ENCODE peak calls at places on chromosomes 7 and 10, in four cellular contexts. One of them, this sample, is unnamed.

GRCh38 chr10:127378628-127379027 is 170.5 kb upstream of the NPS start:
- DNase-seq in fibroblast of lung: no peak
- DNase-seq in spleen: no peak
- DNase-seq in upper lobe of right lung: no peak
- DNase-seq in this sample: no peak

GRCh38 chr7:82810558-82811259 is 352.0 kb downstream of the PCLO start:
- DNase-seq in spleen: no peak
- DNase-seq in upper lobe of right lung: no peak
- DNase-seq in fibroblast of lung: peak; percentile 83
- DNase-seq in this sample: no peak

GRCh38 chr10:132443998-132444876 is 47.2 kb downstream of the PWWP2B start:
- DNase-seq in upper lobe of right lung: no peak
- DNase-seq in spleen: peak; percentile 77
- DNase-seq in fibroblast of lung: no peak
- DNase-seq in this sample: no peak

GRCh38 chr10:96512524-96512991 is 1.2 kb downstream of the TLL2 start:
- DNase-seq in fibroblast of lung: peak; percentile 39
- DNase-seq in spleen: no peak
- DNase-seq in upper lobe of right lung: no peak
- DNase-seq in this sample: no peak

GRCh38 chr7:106346167-106346677 is 61.4 kb upstream of the NAMPT start:
- DNase-seq in upper lobe of right lung: no peak
- DNase-seq in spleen: no peak
- DNase-seq in fibroblast of lung: peak; percentile 7
- DNase-seq in this sample: no peak

GRCh38 chr7:20519641-20520040 is 95.8 kb upstream of the ABCB5 start:
- DNase-seq in fibroblast of lung: no peak
- DNase-seq in spleen: no peak
- DNase-seq in upper lobe of right lung: no peak
- DNase-seq in this sample: no peak

GRCh38 chr7:70569335-70569819 is 562.6 kb upstream of the GALNT17 start:
- DNase-seq in upper lobe of right lung: no peak
- DNase-seq in spleen: no peak
- DNase-seq in fibroblast of lung: peak; percentile 84
- DNase-seq in this sample: no peak

GRCh38 chr10:128952856-128953255 is 514.2 kb upstream of the MGMT start:
- DNase-seq in spleen: no peak
- DNase-seq in upper lobe of right lung: no peak
- DNase-seq in fibroblast of lung: no peak
- DNase-seq in this sample: no peak

GRCh38 chr7:158394936-158395335 is 192.7 kb downstream of the PTPRN2 start:
- DNase-seq in upper lobe of right lung: peak; percentile 76
- DNase-seq in fibroblast of lung: no peak
- DNase-seq in spleen: peak; percentile 81
- DNase-seq in this sample: no peak

GRCh38 chr10:124867304-124867703 is 65.7 kb downstream of the ABRAXAS2 start:
- DNase-seq in fibroblast of lung: no peak
- DNase-seq in upper lobe of right lung: peak; percentile 3
- DNase-seq in spleen: peak; percentile 6
- DNase-seq in this sample: no peak

GRCh38 chr7:143884978-143885559 is 16.9 kb downstream of the TCAF1 start:
- DNase-seq in fibroblast of lung: peak; percentile 82
- DNase-seq in spleen: peak; percentile 75
- DNase-seq in upper lobe of right lung: no peak
- DNase-seq in this sample: no peak

GRCh38 chr10:500876-501275 is 188.6 kb downstream of the DIP2C start:
- DNase-seq in upper lobe of right lung: no peak
- DNase-seq in fibroblast of lung: peak; percentile 68
- DNase-seq in spleen: peak; percentile 19
- DNase-seq in this sample: no peak

GRCh38 chr7:101386558-101387199 is 24.0 kb downstream of the COL26A1 start:
- DNase-seq in spleen: peak; percentile 76
- DNase-seq in upper lobe of right lung: no peak
- DNase-seq in fibroblast of lung: peak; percentile 21
- DNase-seq in this sample: no peak

GRCh38 chr10:80187465-80188409 is 17.6 kb downstream of the ANXA11 start:
- DNase-seq in spleen: peak; percentile 95
- DNase-seq in upper lobe of right lung: no peak
- DNase-seq in fibroblast of lung: no peak
- DNase-seq in this sample: no peak
- H3K4me1 ChIP-seq in spleen: peaks cover 29% of the 10 kb centered on the region
- H3K4me1 ChIP-seq in upper lobe of right lung: peaks cover 76% of the 10 kb centered on the region
- H3K4me1 ChIP-seq in fibroblast of lung: peaks cover 8% of the 10 kb centered on the region
- H3K4me1 ChIP-seq in this sample: peaks cover 70% of the 10 kb centered on the region

GRCh38 chr10:92291921-92292860 is 1.2 kb downstream of the MARCHF5 start:
- DNase-seq in fibroblast of lung: peak; percentile 51
- DNase-seq in upper lobe of right lung: peak; percentile 69
- DNase-seq in spleen: peak; percentile 83
- DNase-seq in this sample: no peak
- TF ChIP-seq CTCF in fibroblast of lung: peak; percentile 51
- TF ChIP-seq CTCF in upper lobe of right lung: peak; percentile 41
- TF ChIP-seq CTCF in spleen: peak; percentile 55
- TF ChIP-seq CTCF in this sample: peak; percentile 34

GRCh38 chr7:47349401-47349800 is 232.5 kb downstream of the TNS3 start:
- DNase-seq in fibroblast of lung: no peak
- DNase-seq in upper lobe of right lung: no peak
- DNase-seq in spleen: peak; percentile 42
- DNase-seq in this sample: no peak
- H3K4me3 ChIP-seq in fibroblast of lung: no peak overlapping the region
- H3K4me3 ChIP-seq in upper lobe of right lung: no peak overlapping the region
- H3K4me3 ChIP-seq in spleen: no peak overlapping the region
- H3K4me3 ChIP-seq in this sample: no peak overlapping the region

GRCh38 chr10:101138788-101139420 is 7.8 kb downstream of the TLX1 start:
- DNase-seq in fibroblast of lung: no peak
- DNase-seq in upper lobe of right lung: no peak
- DNase-seq in spleen: no peak
- DNase-seq in this sample: no peak
- H3K4me1 ChIP-seq in fibroblast of lung: peaks cover 3% of the 10 kb centered on the region
- H3K4me1 ChIP-seq in upper lobe of right lung: peaks cover 20% of the 10 kb centered on the region
- H3K4me1 ChIP-seq in spleen: peaks cover 21% of the 10 kb centered on the region
- H3K4me1 ChIP-seq in this sample: peaks cover 24% of the 10 kb centered on the region

DNA sequence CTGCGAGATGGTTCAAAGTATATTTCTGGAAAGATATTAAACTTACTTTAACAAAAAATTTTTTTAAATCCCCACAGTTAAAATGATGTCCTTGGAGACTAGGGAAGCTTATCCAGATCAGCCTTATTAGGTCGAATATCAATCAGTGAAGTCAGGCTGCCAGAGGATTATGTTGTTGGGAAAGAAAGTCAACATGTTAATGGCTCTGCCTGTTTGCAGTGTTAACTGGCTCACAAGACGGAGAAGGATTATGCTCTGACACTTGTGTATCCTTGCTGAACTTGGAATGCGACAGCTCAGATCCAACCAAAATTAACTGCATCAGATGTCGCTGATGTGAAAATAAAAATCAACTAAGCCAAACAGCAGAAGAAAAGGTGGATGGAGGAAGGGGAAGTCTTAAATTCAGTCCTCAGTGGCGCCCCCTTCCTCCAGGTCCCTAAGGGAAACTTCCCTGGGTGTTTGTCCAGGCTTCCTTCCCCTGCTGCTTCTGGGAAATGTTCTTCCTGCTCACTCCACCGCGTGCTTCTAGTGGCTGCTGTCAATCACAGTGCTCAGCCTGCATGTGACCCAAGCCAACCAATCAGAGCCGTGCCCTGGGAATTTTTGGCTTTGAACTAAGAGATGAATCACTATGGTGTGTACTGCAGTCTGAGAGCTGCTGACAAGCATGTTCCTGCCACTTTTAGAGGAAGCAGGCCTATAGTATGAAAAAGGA is 690.4 kb upstream of the NRP1 start:
- DNase-seq in spleen: no peak
- DNase-seq in upper lobe of right lung: no peak
- DNase-seq in fibroblast of lung: peak; percentile 31
- DNase-seq in this sample: no peak
- TF ChIP-seq CTCF in spleen: no peak
- TF ChIP-seq CTCF in upper lobe of right lung: no peak
- TF ChIP-seq CTCF in fibroblast of lung: no peak
- TF ChIP-seq CTCF in this sample: no peak

DNA sequence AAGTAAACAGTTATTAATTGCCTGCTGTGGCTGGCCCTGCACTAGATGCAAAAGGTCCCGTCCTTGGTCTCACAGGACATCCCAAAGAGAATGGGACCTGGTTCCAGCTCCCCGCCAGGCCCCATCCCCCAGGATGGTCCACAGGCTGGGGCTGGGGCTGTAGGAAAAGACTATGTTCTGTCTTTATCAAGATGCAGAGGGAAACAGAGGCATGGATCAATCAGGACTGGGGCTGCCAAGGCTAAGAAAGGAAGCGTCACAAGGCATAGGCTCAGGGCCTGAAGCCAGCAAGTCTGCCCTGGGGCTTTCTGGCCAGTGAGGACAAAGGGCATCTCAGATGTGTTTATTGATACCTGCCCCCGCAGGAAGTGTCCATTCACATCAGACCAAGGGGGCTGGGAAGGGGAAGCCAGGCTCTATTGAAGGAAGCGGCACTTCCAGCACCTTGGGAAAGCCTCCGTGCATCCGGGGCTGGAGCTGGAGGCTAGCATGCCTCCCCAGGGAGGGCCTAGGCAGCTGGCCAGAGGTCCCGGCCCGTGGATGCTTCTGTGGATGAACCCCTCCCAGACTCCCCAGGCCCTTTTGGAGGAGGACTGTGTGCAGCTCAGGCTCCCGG is 5.8 kb downstream of the VSIR start:
- DNase-seq in spleen: peak; percentile 84
- DNase-seq in upper lobe of right lung: no peak
- DNase-seq in fibroblast of lung: peak; percentile 42
- DNase-seq in this sample: no peak
- H3K4me3 ChIP-seq in spleen: no peak overlapping the region
- H3K4me3 ChIP-seq in upper lobe of right lung: no peak overlapping the region
- H3K4me3 ChIP-seq in fibroblast of lung: no peak overlapping the region
- H3K4me3 ChIP-seq in this sample: no peak overlapping the region